ENCODE peak calls at places on chromosomes 13 and 19, in four cellular contexts. D is thoracic aorta, E is ovary, M is uterus. L is an unnamed sample.

GRCh38 chr13:47798906-47799305 is 202.2 kb downstream of the SUCLA2 start:
- DNase-seq in D (no peak), E (no peak), M (no peak), L (no peak)

GRCh38 chr13:76816394-76816793 is 69.8 kb downstream of the KCTD12 start:
- DNase-seq in D (no peak), E (no peak), M (no peak), L (no peak)

GRCh38 chr13:61954092-61954491 is 538.4 kb upstream of the PCDH20 start:
- DNase-seq in D (no peak), E (no peak), M (no peak), L (no peak)

GRCh38 chr19:46813570-46814358 is 25.4 kb upstream of the SLC1A5 start:
- DNase-seq in D (no peak), E (peak; percentile 87), M (peak; percentile 74), L (peak; percentile 76)

GRCh38 chr13:29847501-29847983 is 2.9 kb downstream of the UBL3 start:
- DNase-seq in D (no peak), E (peak; percentile 35), M (peak; percentile 42), L (no peak)

GRCh38 chr19:54482889-54483288 is 9.8 kb upstream of the CDC42EP5 start:
- DNase-seq in D (no peak), E (no peak), M (no peak), L (no peak)

GRCh38 chr19:5585461-5586299 is 17.9 kb upstream of the TINCR start:
- DNase-seq in D (no peak), E (no peak), M (no peak), L (no peak)

GRCh38 chr13:64078480-64078936 is 2662.9 kb upstream of the PCDH20 start:
- DNase-seq in D (no peak), E (no peak), M (no peak), L (peak; percentile 44)

GRCh38 chr13:29771247-29771646 is 79.2 kb downstream of the UBL3 start:
- DNase-seq in D (no peak), E (no peak), M (no peak), L (no peak)

GRCh38 chr13:31134055-31134711 is 27.5 kb downstream of the HSPH1 start:
- DNase-seq in D (no peak), E (no peak), M (no peak), L (no peak)

GRCh38 chr19:3968556-3969434 is 2.1 kb downstream of the DAPK3 start:
- DNase-seq in D (peak; percentile 79), E (peak; percentile 91), M (peak; percentile 97), L (peak; percentile 94)

GRCh38 chr13:97221989-97222700 is at the start of gene MBNL2:
- DNase-seq in D (peak; percentile 55), E (peak; percentile 89), M (peak; percentile 92), L (peak; percentile 90)

GRCh38 chr19:48090281-48090802 is 20.3 kb downstream of the PLA2G4C start:
- DNase-seq in D (no peak), E (no peak), M (no peak), L (no peak)

GRCh38 chr19:19261350-19262189 is 11.5 kb downstream of the TM6SF2 start:
- DNase-seq in D (no peak), E (no peak), M (no peak), L (no peak)

GRCh38 chr13:99859178-99860177 is 112.1 kb downstream of the ZIC5 start:
- DNase-seq in D (no peak), E (no peak), M (no peak), L (no peak)

GRCh38 chr13:62879071-62879470 is 1463.4 kb upstream of the PCDH20 start:
- DNase-seq in D (no peak), E (no peak), M (no peak), L (no peak)

GRCh38 chr13:84821261-84821660 is 939.0 kb upstream of the SLITRK1 start:
- DNase-seq in D (no peak), E (no peak), M (no peak), L (no peak)

GRCh38 chr19:41339936-41340335 is 13.8 kb downstream of the TGFB1 start:
- DNase-seq in D (no peak), E (no peak), M (no peak), L (no peak)

GRCh38 chr19:38736413-38737280 is 7.6 kb downstream of the CAPN12 start:
- DNase-seq in D (no peak), E (peak; percentile 48), M (peak; percentile 61), L (no peak)

GRCh38 chr19:8044018-8044417 is 8.5 kb upstream of the CCL25 start:
- DNase-seq in D (no peak), E (no peak), M (no peak), L (no peak)

GRCh38 chr19:8039231-8039630 is 13.3 kb upstream of the CCL25 start:
- DNase-seq in D (no peak), E (no peak), M (no peak), L (no peak)

GRCh38 chr19:8038815-8039214 is 13.7 kb upstream of the CCL25 start:
- DNase-seq in D (no peak), E (no peak), M (no peak), L (no peak)

GRCh38 chr19:8042900-8043299 is 9.7 kb upstream of the CCL25 start:
- DNase-seq in D (no peak), E (no peak), M (no peak), L (no peak)

DNA sequence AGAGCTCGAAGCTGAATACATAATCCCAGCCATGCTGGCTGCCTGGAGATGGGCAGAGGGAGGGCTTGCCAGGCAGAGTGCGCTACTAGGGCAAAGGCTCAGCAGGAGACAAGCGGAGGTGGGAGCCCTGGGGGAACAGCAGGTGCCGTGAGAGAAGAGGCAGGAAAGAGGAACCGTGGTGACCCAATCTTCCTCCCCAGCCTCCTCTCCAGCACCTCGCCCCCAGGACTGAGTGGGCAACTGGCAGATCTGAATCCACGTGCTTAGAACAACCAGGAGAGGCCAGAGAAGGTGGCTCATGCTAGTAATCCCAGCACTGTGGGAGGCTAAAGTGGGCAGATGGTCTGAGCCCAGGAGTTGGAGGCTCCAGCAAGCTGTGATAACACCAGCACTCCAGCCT is 11.0 kb upstream of the CCL25 start:
- DNase-seq in D (no peak), E (no peak), M (no peak), L (no peak)
- H3K27me3 ChIP-seq in D (no peaks in the 10 kb centered on the region), E (no peaks in the 10 kb centered on the region), M (no peaks in the 10 kb centered on the region), L (peaks cover 20% of the 10 kb centered on the region)

GRCh38 chr19:45637890-45638667 is 1.1 kb downstream of the EML2 start:
- DNase-seq in D (no peak), E (no peak), M (no peak), L (no peak)
- H3K4me3 ChIP-seq in D (peak overlapping the region; percentile 86), E (no peak overlapping the region), M (no peak overlapping the region), L (peak overlapping the region; percentile 81)

GRCh38 chr19:23381114-23381513 is 14.2 kb downstream of the ZNF91 start:
- DNase-seq in D (no peak), E (no peak), M (no peak), L (no peak)
- H3K9me3 ChIP-seq in D (peaks cover 71% of the 10 kb centered on the region), E (peaks cover 5% of the 10 kb centered on the region), M (no peaks in the 10 kb centered on the region), L (peaks cover 46% of the 10 kb centered on the region)

GRCh38 chr19:50629801-50630200 is 9.9 kb downstream of the SYT3 start:
- DNase-seq in D (no peak), E (no peak), M (no peak), L (no peak)

GRCh38 chr19:50633973-50634372 is 5.7 kb downstream of the SYT3 start:
- DNase-seq in D (no peak), E (no peak), M (no peak), L (no peak)

GRCh38 chr19:50629194-50629593 is 10.5 kb downstream of the SYT3 start:
- DNase-seq in D (no peak), E (no peak), M (no peak), L (no peak)

GRCh38 chr19:50633359-50633758 is 6.3 kb downstream of the SYT3 start:
- DNase-seq in D (no peak), E (no peak), M (no peak), L (no peak)

GRCh38 chr19:50632151-50632835 is 7.4 kb downstream of the SYT3 start:
- DNase-seq in D (no peak), E (no peak), M (no peak), L (no peak)
- H3K27me3 ChIP-seq in D (no peaks in the 10 kb centered on the region), E (no peaks in the 10 kb centered on the region), M (no peaks in the 10 kb centered on the region), L (no peaks in the 10 kb centered on the region)

GRCh38 chr13:50527612-50528509 is 315.6 kb downstream of the DLEU7 start:
- DNase-seq in D (no peak), E (no peak), M (no peak), L (no peak)

GRCh38 chr13:50526771-50527567 is 316.5 kb downstream of the DLEU7 start:
- DNase-seq in D (no peak), E (no peak), M (no peak), L (peak; percentile 74)

GRCh38 chr13:50531917-50532899 is 311.3 kb downstream of the DLEU7 start:
- DNase-seq in D (no peak), E (no peak), M (no peak), L (no peak)

GRCh38 chr13:50524540-50524939 is 319.0 kb downstream of the DLEU7 start:
- DNase-seq in D (no peak), E (no peak), M (no peak), L (no peak)

DNA sequence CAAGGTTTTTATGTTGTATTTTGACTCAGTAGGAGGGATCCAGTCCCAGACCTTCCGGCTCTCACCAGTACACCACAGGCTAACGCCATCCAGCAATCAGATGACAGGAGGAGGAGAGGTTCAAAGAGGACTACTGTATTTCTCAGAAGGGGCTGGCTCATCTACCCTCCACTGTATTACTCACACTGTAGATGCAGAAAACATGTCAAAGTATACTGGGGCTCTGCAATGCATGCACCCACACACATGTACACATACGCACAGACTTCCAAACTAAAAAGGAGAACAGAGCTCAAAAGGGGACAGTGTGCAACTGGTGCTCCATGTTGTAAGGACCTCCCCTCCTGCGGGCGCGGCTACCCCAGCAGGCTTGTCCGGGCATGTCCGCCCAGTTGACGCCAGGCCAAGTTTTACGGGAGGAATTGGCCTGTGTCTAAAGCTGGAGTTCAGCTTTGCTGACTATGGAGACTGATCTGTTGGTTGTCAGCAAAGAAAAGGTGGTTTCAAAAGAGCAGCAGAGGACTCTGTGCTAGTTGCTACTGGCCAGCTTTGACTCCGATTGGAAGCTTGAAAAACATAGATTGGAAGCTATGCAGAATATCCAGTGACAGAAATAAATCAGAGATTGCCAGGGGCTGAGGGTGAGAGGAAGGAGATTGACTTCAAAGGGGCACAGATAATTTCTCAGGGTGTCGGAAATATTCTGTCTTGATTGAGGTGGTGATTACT is 314.2 kb downstream of the DLEU7 start:
- DNase-seq in D (peak; percentile 37), E (peak; percentile 65), M (peak; percentile 72), L (peak; percentile 90)
- H3K4me3 ChIP-seq in D (peak overlapping the region; percentile 64), E (peak overlapping the region; percentile 16), M (peak overlapping the region; percentile 4), L (peak overlapping the region; percentile 26)

GRCh38 chr19:57754091-57754673 is 7.6 kb downstream of the ZNF776 start:
- DNase-seq in D (no peak), E (no peak), M (no peak), L (no peak)
- H3K9me3 ChIP-seq in D (peaks cover 87% of the 10 kb centered on the region), E (peaks cover 93% of the 10 kb centered on the region), M (no peaks in the 10 kb centered on the region), L (peaks cover 100% of the 10 kb centered on the region)

GRCh38 chr13:112974125-112974524 is 5.1 kb downstream of the MCF2L start:
- DNase-seq in D (no peak), E (no peak), M (no peak), L (no peak)
- H3K27me3 ChIP-seq in D (peaks cover 7% of the 10 kb centered on the region), E (no peaks in the 10 kb centered on the region), M (no peaks in the 10 kb centered on the region), L (no peaks in the 10 kb centered on the region)

L was measured in tibial artery.